ENCODE peak calls at places on chromosomes 13 and 19, in four cellular contexts. One of them, this sample, is unnamed.
A peak's percentile ranks its signal among the peaks of the same experiment; 100 is the strongest.

GRCh38 chr19:12872941-12873890 is 8.0 kb downstream of the DNASE2 start:
- DNase-seq in HCT116: no peak
- DNase-seq in K562: peak; percentile 92
- DNase-seq in fibroblast of lung: peak; percentile 35
- DNase-seq in this sample: peak; percentile 21

GRCh38 chr19:58562126-58563033 is 4.0 kb upstream of the UBE2M start:
- DNase-seq in HCT116: no peak
- DNase-seq in K562: no peak
- DNase-seq in fibroblast of lung: peak; percentile 36
- DNase-seq in this sample: peak; percentile 52

GRCh38 chr13:100601716-100602115 is 13.1 kb upstream of the GGACT start:
- DNase-seq in K562: peak; percentile 58
- DNase-seq in fibroblast of lung: no peak
- DNase-seq in HCT116: no peak
- DNase-seq in this sample: no peak

GRCh38 chr13:105167385-105167784 is 1368.1 kb downstream of the EFNB2 start:
- DNase-seq in fibroblast of lung: no peak
- DNase-seq in HCT116: no peak
- DNase-seq in K562: no peak
- DNase-seq in this sample: no peak

GRCh38 chr13:94585543-94586101 is 10.3 kb downstream of the TGDS start:
- DNase-seq in K562: no peak
- DNase-seq in fibroblast of lung: no peak
- DNase-seq in HCT116: no peak
- DNase-seq in this sample: no peak

GRCh38 chr13:73059460-73060250 is 850 bp downstream of the KLF5 start:
- DNase-seq in K562: peak; percentile 30
- DNase-seq in HCT116: no peak
- DNase-seq in fibroblast of lung: no peak
- DNase-seq in this sample: peak; percentile 87

GRCh38 chr19:14473915-14474578 is 1.1 kb downstream of the PTGER1 start:
- DNase-seq in HCT116: no peak
- DNase-seq in K562: no peak
- DNase-seq in fibroblast of lung: no peak
- DNase-seq in this sample: no peak

GRCh38 chr13:97043302-97043701 is 49.0 kb upstream of the OXGR1 start:
- DNase-seq in HCT116: no peak
- DNase-seq in fibroblast of lung: peak; percentile 87
- DNase-seq in K562: no peak
- DNase-seq in this sample: no peak

GRCh38 chr19:6708346-6708745 is 12.1 kb downstream of the C3 start:
- DNase-seq in fibroblast of lung: no peak
- DNase-seq in HCT116: no peak
- DNase-seq in K562: no peak
- DNase-seq in this sample: no peak

GRCh38 chr19:33876619-33877018 is 79.9 kb downstream of the KCTD15 start:
- DNase-seq in fibroblast of lung: no peak
- DNase-seq in HCT116: no peak
- DNase-seq in K562: no peak
- DNase-seq in this sample: no peak

GRCh38 chr13:41565221-41565620 is 107.9 kb downstream of the RGCC start:
- DNase-seq in fibroblast of lung: peak; percentile 78
- DNase-seq in HCT116: no peak
- DNase-seq in K562: no peak
- DNase-seq in this sample: no peak

GRCh38 chr19:48660854-48661731 is 11.7 kb downstream of the NTN5 start:
- DNase-seq in K562: peak; percentile 90
- DNase-seq in fibroblast of lung: peak; percentile 90
- DNase-seq in HCT116: peak; percentile 95
- DNase-seq in this sample: peak; percentile 73

GRCh38 chr13:41833201-41833600 is 127.7 kb downstream of the VWA8 start:
- DNase-seq in HCT116: no peak
- DNase-seq in K562: no peak
- DNase-seq in fibroblast of lung: no peak
- DNase-seq in this sample: no peak

GRCh38 chr13:94112731-94113130 is 366.8 kb downstream of the DCT start:
- DNase-seq in fibroblast of lung: no peak
- DNase-seq in HCT116: no peak
- DNase-seq in K562: no peak
- DNase-seq in this sample: no peak

GRCh38 chr19:17243854-17244617 is 1.7 kb downstream of the NR2F6 start:
- DNase-seq in HCT116: no peak
- DNase-seq in fibroblast of lung: peak; percentile 38
- DNase-seq in K562: peak; percentile 48
- DNase-seq in this sample: peak; percentile 76

GRCh38 chr13:57569981-57570380 is 61.6 kb upstream of the PCDH17 start:
- DNase-seq in K562: no peak
- DNase-seq in fibroblast of lung: no peak
- DNase-seq in HCT116: no peak
- DNase-seq in this sample: no peak

GRCh38 chr19:7533281-7533819 is 2.2 kb upstream of the PNPLA6 start:
- DNase-seq in HCT116: no peak
- DNase-seq in K562: no peak
- DNase-seq in fibroblast of lung: peak; percentile 59
- DNase-seq in this sample: peak; percentile 35

GRCh38 chr19:13902993-13903555 is 2.8 kb downstream of the BRME1 start:
- DNase-seq in fibroblast of lung: no peak
- DNase-seq in K562: no peak
- DNase-seq in HCT116: no peak
- DNase-seq in this sample: no peak

GRCh38 chr19:50858896-50859295 is 4.2 kb downstream of the KLK3 start:
- DNase-seq in K562: peak; percentile 21
- DNase-seq in fibroblast of lung: no peak
- DNase-seq in HCT116: no peak
- DNase-seq in this sample: no peak

GRCh38 chr19:29576043-29576442 is 30.0 kb upstream of the POP4 start:
- DNase-seq in HCT116: no peak
- DNase-seq in K562: no peak
- DNase-seq in fibroblast of lung: no peak
- DNase-seq in this sample: no peak

GRCh38 chr13:98406475-98406874 is 170.4 kb downstream of the STK24 start:
- DNase-seq in K562: no peak
- DNase-seq in HCT116: no peak
- DNase-seq in fibroblast of lung: no peak
- DNase-seq in this sample: no peak
- H2AFZ ChIP-seq in K562: no peak overlapping the region
- H2AFZ ChIP-seq in HCT116: no peak overlapping the region
- H2AFZ ChIP-seq in fibroblast of lung: no peak overlapping the region
- H2AFZ ChIP-seq in this sample: no peak overlapping the region

GRCh38 chr19:40609561-40610395 is 8.6 kb downstream of the LTBP4 start:
- DNase-seq in HCT116: peak; percentile 88
- DNase-seq in fibroblast of lung: no peak
- DNase-seq in K562: peak; percentile 91
- DNase-seq in this sample: peak; percentile 94

GRCh38 chr19:40607898-40608621 is 6.9 kb downstream of the LTBP4 start:
- DNase-seq in fibroblast of lung: no peak
- DNase-seq in K562: no peak
- DNase-seq in HCT116: no peak
- DNase-seq in this sample: no peak

GRCh38 chr19:40610396-40611064 is 9.4 kb downstream of the LTBP4 start:
- DNase-seq in K562: no peak
- DNase-seq in fibroblast of lung: no peak
- DNase-seq in HCT116: no peak
- DNase-seq in this sample: peak; percentile 43

GRCh38 chr19:40607311-40607871 is 6.2 kb downstream of the LTBP4 start:
- DNase-seq in fibroblast of lung: no peak
- DNase-seq in HCT116: no peak
- DNase-seq in K562: no peak
- DNase-seq in this sample: peak; percentile 32

DNA sequence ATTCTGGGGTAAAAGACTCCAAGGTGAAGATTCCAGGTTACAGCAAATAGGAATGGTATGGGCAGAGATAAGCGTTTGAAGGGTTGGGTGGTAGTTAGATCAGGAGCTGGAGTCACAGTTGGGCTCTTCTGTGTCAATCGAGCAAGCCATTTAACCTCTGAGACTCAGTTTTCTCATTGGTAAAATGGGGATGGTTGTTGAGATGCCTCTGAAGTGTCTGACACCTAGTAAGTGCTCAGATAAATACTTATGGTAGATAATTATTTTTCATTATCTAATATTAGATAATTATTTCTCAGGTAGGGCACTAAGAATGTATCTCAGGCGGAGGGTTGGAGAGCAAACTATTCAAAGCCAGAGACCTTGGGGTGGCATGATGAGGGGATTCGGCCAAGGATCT is 7.8 kb downstream of the LTBP4 start:
- DNase-seq in fibroblast of lung: no peak
- DNase-seq in K562: no peak
- DNase-seq in HCT116: no peak
- DNase-seq in this sample: no peak
- H3K9ac ChIP-seq in fibroblast of lung: no peak overlapping the region
- H3K9ac ChIP-seq in K562: no peak overlapping the region
- H3K9ac ChIP-seq in HCT116: peak overlapping the region; percentile 74
- H3K9ac ChIP-seq in this sample: no peak overlapping the region

DNA sequence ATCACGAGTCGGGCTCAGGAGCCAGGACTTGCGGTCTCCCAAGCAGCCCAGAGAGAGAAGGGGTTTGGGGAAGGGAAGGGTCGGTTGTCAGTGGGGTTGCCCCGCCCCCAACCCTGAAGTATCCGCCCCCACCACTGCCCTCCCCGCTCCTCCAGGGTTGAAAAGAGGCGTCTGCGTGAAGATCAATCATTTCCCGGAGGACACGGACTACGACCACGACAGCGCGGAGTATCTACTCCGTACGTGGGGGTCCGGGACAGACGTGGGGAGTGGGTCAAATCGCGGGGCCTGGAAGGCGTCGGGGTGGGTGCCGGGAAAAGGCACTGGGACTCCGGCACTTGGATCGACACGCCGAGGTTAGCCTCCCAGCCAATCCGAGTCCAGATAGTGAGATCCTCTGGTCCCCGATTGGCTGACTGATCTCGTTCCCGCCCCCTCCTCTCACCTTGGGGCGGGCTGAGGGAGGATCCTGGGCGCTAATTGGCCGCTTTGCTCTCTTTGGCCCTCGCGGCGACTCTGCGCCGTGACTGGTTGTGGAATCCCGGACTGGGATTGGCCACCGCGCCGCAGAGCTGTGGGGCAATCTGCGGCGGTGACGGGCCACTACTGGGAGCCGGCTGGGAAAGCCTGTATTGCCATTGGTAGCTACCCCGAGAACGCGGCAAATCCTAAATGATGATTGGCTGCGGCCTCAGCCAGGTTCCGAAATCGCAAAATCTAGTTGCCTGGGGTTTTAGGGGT is 13.3 kb upstream of the CACNG6 start:
- DNase-seq in K562: peak; percentile 44
- DNase-seq in fibroblast of lung: peak; percentile 69
- DNase-seq in HCT116: peak; percentile 40
- DNase-seq in this sample: peak; percentile 99
- TF ChIP-seq EZH2 in K562: no peak
- TF ChIP-seq EZH2 in fibroblast of lung: peak; percentile 47
- TF ChIP-seq EZH2 in HCT116: no peak
- TF ChIP-seq EZH2 in this sample: no peak

DNA sequence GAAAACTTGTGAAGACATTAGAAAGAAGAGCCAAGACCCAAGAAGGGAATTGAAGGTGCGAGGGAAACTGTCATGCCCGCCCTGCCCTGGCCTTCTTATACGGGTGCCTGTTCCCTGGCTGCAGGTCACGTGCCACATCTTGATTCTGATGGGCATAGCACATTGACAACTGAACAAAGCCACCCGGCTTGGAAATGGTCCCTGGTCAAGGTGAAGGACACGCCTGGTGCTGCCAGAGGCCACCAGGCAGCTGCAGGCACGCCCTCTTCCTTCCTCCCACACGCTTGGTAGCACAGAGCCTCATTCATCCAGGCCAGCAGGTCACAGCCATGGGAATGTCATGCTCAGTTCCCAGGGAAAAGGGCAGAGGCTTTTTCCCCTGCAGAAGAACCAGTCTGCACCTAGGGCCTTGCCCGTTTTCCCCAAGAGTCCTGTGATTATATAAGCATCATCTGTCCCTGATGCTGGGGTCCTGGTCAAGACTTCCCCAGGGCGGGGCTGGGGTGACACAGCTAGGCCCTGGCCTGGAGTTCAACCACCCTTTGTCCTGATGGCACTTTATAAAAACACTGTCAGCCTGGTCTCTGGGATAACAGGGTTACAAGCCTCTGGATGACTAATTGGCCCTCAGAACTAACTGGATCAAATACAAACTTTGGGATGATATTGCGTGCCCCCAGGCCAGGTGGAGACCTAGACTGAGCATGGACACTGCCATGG is 56.0 kb downstream of the CDADC1 start:
- DNase-seq in fibroblast of lung: no peak
- DNase-seq in HCT116: no peak
- DNase-seq in K562: no peak
- DNase-seq in this sample: no peak
- H2AFZ ChIP-seq in fibroblast of lung: no peak overlapping the region
- H2AFZ ChIP-seq in HCT116: no peak overlapping the region
- H2AFZ ChIP-seq in K562: no peak overlapping the region
- H2AFZ ChIP-seq in this sample: no peak overlapping the region

GRCh38 chr13:21330126-21330861 is 128.8 kb downstream of the ZDHHC20 start:
- DNase-seq in K562: no peak
- DNase-seq in fibroblast of lung: peak; percentile 14
- DNase-seq in HCT116: no peak
- DNase-seq in this sample: no peak

GRCh38 chr13:21328201-21328600 is 130.9 kb downstream of the ZDHHC20 start:
- DNase-seq in fibroblast of lung: no peak
- DNase-seq in HCT116: no peak
- DNase-seq in K562: no peak
- DNase-seq in this sample: peak; percentile 58

GRCh38 chr13:21324793-21325192 is 134.3 kb downstream of the ZDHHC20 start:
- DNase-seq in fibroblast of lung: no peak
- DNase-seq in HCT116: no peak
- DNase-seq in K562: no peak
- DNase-seq in this sample: no peak

GRCh38 chr13:21326155-21327030 is 132.7 kb downstream of the ZDHHC20 start:
- DNase-seq in fibroblast of lung: peak; percentile 24
- DNase-seq in HCT116: no peak
- DNase-seq in K562: no peak
- DNase-seq in this sample: peak; percentile 88

DNA sequence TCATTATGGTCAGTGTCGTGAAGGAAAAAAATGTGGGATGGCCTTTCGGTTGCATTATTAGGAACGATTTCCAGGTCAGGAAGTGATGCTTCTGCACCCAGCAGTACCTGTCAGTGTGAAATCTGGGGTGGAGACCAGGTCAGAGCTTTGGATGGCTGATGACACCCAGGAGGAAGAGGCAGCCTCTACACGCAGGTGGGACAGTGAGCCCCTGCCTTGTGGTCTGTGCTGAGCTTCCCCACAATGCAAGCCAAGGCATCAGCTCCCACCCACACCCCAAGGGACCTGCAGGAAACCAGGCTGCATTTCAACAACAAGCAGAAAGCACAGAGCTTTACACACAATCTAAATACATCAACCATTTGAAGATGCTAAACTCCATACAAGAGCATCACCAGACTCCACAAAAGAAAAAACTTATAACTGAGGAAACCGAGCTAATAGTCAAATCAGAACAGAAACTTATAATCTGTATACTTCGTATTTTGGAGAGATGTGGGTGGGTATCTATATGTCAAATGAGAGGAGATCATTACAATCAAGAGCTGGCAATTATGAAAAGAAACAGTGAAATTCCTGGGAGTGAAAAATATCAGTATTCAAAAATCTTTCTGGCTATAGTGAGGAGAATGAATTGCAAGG is 130.1 kb downstream of the ZDHHC20 start:
- DNase-seq in K562: no peak
- DNase-seq in HCT116: no peak
- DNase-seq in fibroblast of lung: no peak
- DNase-seq in this sample: no peak
- H3K9ac ChIP-seq in K562: no peak overlapping the region
- H3K9ac ChIP-seq in HCT116: no peak overlapping the region
- H3K9ac ChIP-seq in fibroblast of lung: no peak overlapping the region
- H3K9ac ChIP-seq in this sample: no peak overlapping the region

This sample was measured in neural progenitor cell.